ENCODE peak calls at places on chromosomes 11 and 22, in nine cellular contexts. One of them, this sample, is unnamed. For H3K4me1, the result is how much of the 10 kb centered on the place peaks cover.

GRCh38 chr11:78647266-78647915 is 72.7 kb upstream of the NARS2 start:
- DNase-seq in Panc1: no peak
- DNase-seq in hepatocyte: no peak
- DNase-seq in CD8-positive, alpha-beta T cell: no peak
- DNase-seq in spleen: no peak
- DNase-seq in upper lobe of right lung: no peak
- DNase-seq in endodermal cell: peak
- DNase-seq in body of pancreas: no peak
- DNase-seq in A549: no peak
- DNase-seq in this sample: no peak

GRCh38 chr22:42970029-42970428 is 44.9 kb downstream of the PACSIN2 start:
- DNase-seq in Panc1: no peak
- DNase-seq in hepatocyte: no peak
- DNase-seq in CD8-positive, alpha-beta T cell: no peak
- DNase-seq in spleen: no peak
- DNase-seq in upper lobe of right lung: no peak
- DNase-seq in endodermal cell: no peak
- DNase-seq in body of pancreas: no peak
- DNase-seq in A549: no peak
- DNase-seq in this sample: no peak

GRCh38 chr22:36334081-36334831 is 53.5 kb downstream of the MYH9 start:
- DNase-seq in Panc1: no peak
- DNase-seq in hepatocyte: no peak
- DNase-seq in CD8-positive, alpha-beta T cell: no peak
- DNase-seq in spleen: peak
- DNase-seq in upper lobe of right lung: no peak
- DNase-seq in endodermal cell: peak
- DNase-seq in body of pancreas: peak
- DNase-seq in A549: no peak
- DNase-seq in this sample: peak

GRCh38 chr22:41487037-41487963 is 18.4 kb downstream of the ACO2 start:
- DNase-seq in Panc1: no peak
- DNase-seq in hepatocyte: peak
- DNase-seq in CD8-positive, alpha-beta T cell: no peak
- DNase-seq in spleen: no peak
- DNase-seq in upper lobe of right lung: no peak
- DNase-seq in endodermal cell: no peak
- DNase-seq in body of pancreas: no peak
- DNase-seq in A549: no peak
- DNase-seq in this sample: no peak

GRCh38 chr11:58024601-58025091 is 965 bp downstream of the OR9Q1 start:
- DNase-seq in Panc1: no peak
- DNase-seq in hepatocyte: no peak
- DNase-seq in CD8-positive, alpha-beta T cell: no peak
- DNase-seq in spleen: no peak
- DNase-seq in upper lobe of right lung: peak
- DNase-seq in endodermal cell: no peak
- DNase-seq in body of pancreas: peak
- DNase-seq in A549: no peak
- DNase-seq in this sample: no peak

GRCh38 chr22:17732251-17732854 is 41.9 kb downstream of the BID start:
- DNase-seq in Panc1: no peak
- DNase-seq in hepatocyte: no peak
- DNase-seq in CD8-positive, alpha-beta T cell: no peak
- DNase-seq in spleen: no peak
- DNase-seq in upper lobe of right lung: no peak
- DNase-seq in endodermal cell: no peak
- DNase-seq in body of pancreas: no peak
- DNase-seq in A549: no peak
- DNase-seq in this sample: no peak

GRCh38 chr11:2509481-2510001 is 64.7 kb downstream of the KCNQ1 start:
- DNase-seq in Panc1: no peak
- DNase-seq in hepatocyte: no peak
- DNase-seq in CD8-positive, alpha-beta T cell: peak
- DNase-seq in spleen: peak
- DNase-seq in upper lobe of right lung: peak
- DNase-seq in endodermal cell: no peak
- DNase-seq in body of pancreas: peak
- DNase-seq in A549: no peak
- DNase-seq in this sample: no peak

GRCh38 chr22:23841736-23842404 is 3.1 kb upstream of the DERL3 start:
- DNase-seq in Panc1: no peak
- DNase-seq in hepatocyte: no peak
- DNase-seq in CD8-positive, alpha-beta T cell: no peak
- DNase-seq in spleen: no peak
- DNase-seq in upper lobe of right lung: no peak
- DNase-seq in endodermal cell: no peak
- DNase-seq in body of pancreas: no peak
- DNase-seq in A549: no peak
- DNase-seq in this sample: no peak

GRCh38 chr11:8717876-8718753 is 35.5 kb downstream of the RPL27A start:
- DNase-seq in Panc1: no peak
- DNase-seq in hepatocyte: peak
- DNase-seq in CD8-positive, alpha-beta T cell: no peak
- DNase-seq in spleen: no peak
- DNase-seq in upper lobe of right lung: no peak
- DNase-seq in endodermal cell: peak
- DNase-seq in body of pancreas: peak
- DNase-seq in A549: no peak
- DNase-seq in this sample: no peak

GRCh38 chr11:28606930-28607329 is 498.7 kb downstream of the METTL15 start:
- DNase-seq in Panc1: no peak
- DNase-seq in hepatocyte: no peak
- DNase-seq in CD8-positive, alpha-beta T cell: no peak
- DNase-seq in spleen: no peak
- DNase-seq in upper lobe of right lung: no peak
- DNase-seq in endodermal cell: peak
- DNase-seq in body of pancreas: no peak
- DNase-seq in A549: no peak
- DNase-seq in this sample: no peak

GRCh38 chr11:25860677-25861445 is 471.1 kb upstream of the ANO3 start:
- DNase-seq in Panc1: no peak
- DNase-seq in hepatocyte: peak
- DNase-seq in CD8-positive, alpha-beta T cell: no peak
- DNase-seq in spleen: no peak
- DNase-seq in upper lobe of right lung: no peak
- DNase-seq in endodermal cell: no peak
- DNase-seq in body of pancreas: no peak
- DNase-seq in A549: no peak
- DNase-seq in this sample: no peak

GRCh38 chr11:69296890-69297224 is 2.9 kb downstream of the MYEOV start:
- DNase-seq in Panc1: no peak
- DNase-seq in hepatocyte: no peak
- DNase-seq in CD8-positive, alpha-beta T cell: no peak
- DNase-seq in spleen: no peak
- DNase-seq in upper lobe of right lung: no peak
- DNase-seq in endodermal cell: no peak
- DNase-seq in body of pancreas: no peak
- DNase-seq in A549: no peak
- DNase-seq in this sample: no peak
- H3K27ac ChIP-seq in Panc1: peak
- H3K27ac ChIP-seq in hepatocyte: peak
- H3K27ac ChIP-seq in CD8-positive, alpha-beta T cell: no peak
- H3K27ac ChIP-seq in spleen: peak
- H3K27ac ChIP-seq in upper lobe of right lung: peak
- H3K27ac ChIP-seq in endodermal cell: peak
- H3K27ac ChIP-seq in body of pancreas: peak
- H3K27ac ChIP-seq in A549: peak
- H3K27ac ChIP-seq in this sample: peak

DNA sequence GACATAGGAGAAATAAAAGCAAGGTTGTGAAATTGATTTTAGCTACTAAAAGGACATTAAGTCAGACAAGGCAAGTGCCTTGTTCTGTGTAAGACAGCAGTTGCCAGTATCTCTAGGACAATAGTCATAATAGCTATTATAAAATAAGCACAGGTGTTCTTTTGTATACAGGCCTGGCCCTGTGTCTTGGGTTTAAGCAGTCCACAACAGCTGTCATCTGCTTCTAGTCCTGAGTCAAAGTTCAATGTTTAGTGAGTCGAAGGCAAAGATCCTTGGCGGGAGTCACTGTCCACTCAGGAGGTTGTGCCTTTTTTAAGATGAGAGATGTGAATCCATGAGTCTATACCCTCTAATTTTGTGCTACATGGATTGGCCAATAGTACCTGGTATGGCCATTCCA is 79.5 kb downstream of the SC5D start:
- DNase-seq in Panc1: no peak
- DNase-seq in hepatocyte: no peak
- DNase-seq in CD8-positive, alpha-beta T cell: no peak
- DNase-seq in spleen: no peak
- DNase-seq in upper lobe of right lung: no peak
- DNase-seq in endodermal cell: no peak
- DNase-seq in body of pancreas: no peak
- DNase-seq in A549: no peak
- DNase-seq in this sample: no peak
- H3K4me1 ChIP-seq in Panc1: under half
- H3K4me1 ChIP-seq in hepatocyte: under half
- H3K4me1 ChIP-seq in CD8-positive, alpha-beta T cell: under half
- H3K4me1 ChIP-seq in spleen: under half
- H3K4me1 ChIP-seq in upper lobe of right lung: under half
- H3K4me1 ChIP-seq in endodermal cell: under half
- H3K4me1 ChIP-seq in body of pancreas: under half
- H3K4me1 ChIP-seq in A549: under half
- H3K4me1 ChIP-seq in this sample: under half

GRCh38 chr22:20118572-20119020 is 1.6 kb upstream of the TRMT2A start:
- DNase-seq in Panc1: no peak
- DNase-seq in hepatocyte: no peak
- DNase-seq in CD8-positive, alpha-beta T cell: no peak
- DNase-seq in spleen: peak
- DNase-seq in upper lobe of right lung: peak
- DNase-seq in endodermal cell: no peak
- DNase-seq in body of pancreas: no peak
- DNase-seq in A549: no peak
- DNase-seq in this sample: no peak
- H3K27ac ChIP-seq in Panc1: peak
- H3K27ac ChIP-seq in hepatocyte: no peak
- H3K27ac ChIP-seq in CD8-positive, alpha-beta T cell: no peak
- H3K27ac ChIP-seq in spleen: no peak
- H3K27ac ChIP-seq in upper lobe of right lung: peak
- H3K27ac ChIP-seq in endodermal cell: no peak
- H3K27ac ChIP-seq in body of pancreas: no peak
- H3K27ac ChIP-seq in A549: peak
- H3K27ac ChIP-seq in this sample: peak

DNA sequence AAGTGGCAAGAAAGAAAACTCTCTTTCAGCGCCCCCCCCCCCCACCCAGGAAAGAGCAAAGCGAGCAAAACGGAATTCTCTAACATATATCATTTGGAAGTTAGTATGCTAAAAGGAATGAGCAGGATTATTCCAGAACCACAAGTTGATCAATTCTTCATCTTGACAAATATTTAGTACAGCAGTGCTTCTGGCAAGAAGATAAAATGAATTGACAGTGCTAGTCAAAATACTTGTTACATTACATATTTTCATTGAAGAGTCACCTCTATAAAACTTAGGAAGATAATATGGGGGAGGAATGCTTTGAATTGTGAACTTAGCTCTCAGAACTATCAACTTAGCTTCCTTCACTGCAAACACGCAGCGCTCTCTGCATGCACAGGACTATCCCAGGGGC is 377.4 kb downstream of the DYNC2H1 start:
- DNase-seq in Panc1: no peak
- DNase-seq in hepatocyte: no peak
- DNase-seq in CD8-positive, alpha-beta T cell: no peak
- DNase-seq in spleen: no peak
- DNase-seq in upper lobe of right lung: no peak
- DNase-seq in endodermal cell: no peak
- DNase-seq in body of pancreas: no peak
- DNase-seq in A549: no peak
- DNase-seq in this sample: no peak
- H3K4me1 ChIP-seq in Panc1: under half
- H3K4me1 ChIP-seq in hepatocyte: under half
- H3K4me1 ChIP-seq in CD8-positive, alpha-beta T cell: under half
- H3K4me1 ChIP-seq in spleen: under half
- H3K4me1 ChIP-seq in upper lobe of right lung: under half
- H3K4me1 ChIP-seq in endodermal cell: under half
- H3K4me1 ChIP-seq in body of pancreas: under half
- H3K4me1 ChIP-seq in A549: under half
- H3K4me1 ChIP-seq in this sample: under half

This sample was measured in CD4-positive, CD25-positive, alpha-beta regulatory T cell.